ENCODE peak calls at places on chromosomes 12 and 14, in eight cellular contexts. B is hypothalamus; C is body of pancreas; X is naive thymus-derived CD4-positive, alpha-beta T cell; H is iPS DF 19.7; Y is RPMI8226; F is heart right ventricle; E is lower lobe of right lung. W is an unnamed sample.

GRCh38 chr12:100391856-100392255 is 35.0 kb downstream of the SLC17A8 start:
- DNase-seq in B (no peak), C (peak), X (no peak), H (no peak), Y (peak), F (no peak), E (no peak), W (no peak)

GRCh38 chr12:91274886-91275285 is 92.3 kb upstream of the DCN start:
- DNase-seq in B (no peak), C (peak), X (no peak), H (no peak), Y (no peak), F (peak), E (no peak), W (no peak)

GRCh38 chr14:95713596-95714371 is at the start of gene TCL1A:
- DNase-seq in B (no peak), C (no peak), X (no peak), H (no peak), Y (peak), F (no peak), E (no peak), W (no peak)

GRCh38 chr14:101478796-101479410 is 82.4 kb upstream of the DIO3 start:
- DNase-seq in B (no peak), C (no peak), X (no peak), H (no peak), Y (no peak), F (no peak), E (peak), W (no peak)

GRCh38 chr12:27013606-27014084 is 539 bp downstream of the TM7SF3 start:
- DNase-seq in B (no peak), C (no peak), X (no peak), H (no peak), Y (peak), F (no peak), E (no peak), W (no peak)

GRCh38 chr12:13452955-13453570 is 256.5 kb downstream of the EMP1 start:
- DNase-seq in B (no peak), C (no peak), X (no peak), H (no peak), Y (no peak), F (no peak), E (no peak), W (no peak)

GRCh38 chr12:130146532-130146931 is 15.7 kb upstream of the FZD10 start:
- DNase-seq in B (no peak), C (no peak), X (no peak), H (no peak), Y (no peak), F (no peak), E (peak), W (no peak)

GRCh38 chr14:81427348-81428058 is 27.4 kb upstream of the STON2 start:
- DNase-seq in B (no peak), C (no peak), X (no peak), H (no peak), Y (no peak), F (peak), E (peak), W (no peak)

GRCh38 chr14:61661471-61661988 is 33.8 kb upstream of the HIF1A start:
- DNase-seq in B (no peak), C (no peak), X (no peak), H (no peak), Y (no peak), F (no peak), E (no peak), W (no peak)

GRCh38 chr14:72825486-72825885 is 68.4 kb downstream of the DPF3 start:
- DNase-seq in B (no peak), C (no peak), X (no peak), H (no peak), Y (no peak), F (no peak), E (no peak), W (no peak)

GRCh38 chr12:124036117-124037109 is 63.4 kb downstream of the ZNF664 start:
- DNase-seq in B (no peak), C (peak), X (peak), H (no peak), Y (peak), F (peak), E (no peak), W (peak)

GRCh38 chr12:128043317-128043716 is 223.7 kb upstream of the TMEM132C start:
- DNase-seq in B (no peak), C (no peak), X (no peak), H (no peak), Y (no peak), F (no peak), E (no peak), W (no peak)

GRCh38 chr14:20379743-20380142 is 33.6 kb downstream of the TEP1 start:
- DNase-seq in B (no peak), C (no peak), X (no peak), H (no peak), Y (no peak), F (no peak), E (no peak), W (no peak)

GRCh38 chr12:3935078-3935477 is 61.9 kb upstream of the PARP11 start:
- DNase-seq in B (no peak), C (no peak), X (peak), H (no peak), Y (peak), F (no peak), E (no peak), W (no peak)

GRCh38 chr12:77133566-77133965 is 68.2 kb upstream of the E2F7 start:
- DNase-seq in B (no peak), C (peak), X (no peak), H (peak), Y (peak), F (peak), E (no peak), W (peak)

GRCh38 chr12:77031745-77032144 is 33.6 kb downstream of the E2F7 start:
- DNase-seq in B (no peak), C (no peak), X (no peak), H (no peak), Y (no peak), F (no peak), E (no peak), W (no peak)

GRCh38 chr12:6360080-6360571 is 15.2 kb downstream of the SCNN1A start:
- DNase-seq in B (no peak), C (no peak), X (no peak), H (no peak), Y (peak), F (no peak), E (no peak), W (no peak)

GRCh38 chr12:92702754-92703679 is at the start of gene PLEKHG7:
- DNase-seq in B (no peak), C (peak), X (no peak), H (no peak), Y (peak), F (no peak), E (no peak), W (no peak)

GRCh38 chr14:95547626-95548327 is 12.9 kb downstream of the GLRX5 start:
- DNase-seq in B (no peak), C (no peak), X (no peak), H (no peak), Y (no peak), F (no peak), E (no peak), W (no peak)

GRCh38 chr14:23932639-23933038 is 20.9 kb upstream of the DHRS4 start:
- DNase-seq in B (no peak), C (no peak), X (no peak), H (no peak), Y (no peak), F (no peak), E (no peak), W (no peak)

GRCh38 chr12:117530796-117531195 is 169.4 kb upstream of the NOS1 start:
- DNase-seq in B (no peak), C (no peak), X (no peak), H (no peak), Y (no peak), F (no peak), E (no peak), W (no peak)